ENCODE peak calls at places on chromosomes 12 and 14, in five cellular contexts. E is GM03348, Y is cortex of kidney, V is HEK293T, W is left ventricle myocardium inferior. D is an unnamed sample.

GRCh38 chr14:93206793-93207467 is at the start of the genes GON7 and UBR7:
- DNase-seq in Y (peak), V (peak), E (peak), W (peak), D (peak)

GRCh38 chr14:76950043-76951020 is 78.2 kb downstream of the IRF2BPL start:
- DNase-seq in E (peak), W (no peak), Y (no peak), V (no peak), D (peak)

GRCh38 chr12:26112703-26113147 is 12.1 kb downstream of the BHLHE41 start:
- DNase-seq in Y (no peak), E (no peak), W (no peak), V (no peak), D (no peak)

GRCh38 chr14:70809238-70810214 is at the start of gene MAP3K9:
- DNase-seq in V (peak), W (peak), E (peak), Y (peak), D (peak)

GRCh38 chr14:19920021-19920657 is at the start of gene OR4K5:
- DNase-seq in V (no peak), W (no peak), Y (no peak), E (no peak), D (no peak)

GRCh38 chr14:60931206-60931605 is 49.7 kb downstream of the TRMT5 start:
- DNase-seq in E (no peak), W (no peak), V (no peak), Y (no peak), D (no peak)

GRCh38 chr12:107322063-107322462 is 228.7 kb upstream of the CRY1 start:
- DNase-seq in W (no peak), V (no peak), E (no peak), Y (no peak), D (no peak)

GRCh38 chr12:107131832-107132616 is 38.7 kb upstream of the CRY1 start:
- DNase-seq in E (peak), Y (no peak), V (peak), W (no peak), D (peak)

GRCh38 chr12:131699434-131699833 is 11.5 kb upstream of the SFSWAP start:
- DNase-seq in W (no peak), V (no peak), E (no peak), Y (no peak), D (peak)

GRCh38 chr14:95222870-95223398 is 65.6 kb upstream of the DICER1 start:
- DNase-seq in W (no peak), Y (no peak), E (no peak), V (no peak), D (no peak)

GRCh38 chr12:30725739-30726138 is 29.0 kb downstream of the CAPRIN2 start:
- DNase-seq in W (no peak), Y (no peak), V (no peak), E (peak), D (peak)

GRCh38 chr14:104171029-104171697 is 32.8 kb downstream of the KIF26A start:
- DNase-seq in Y (no peak), W (no peak), V (no peak), E (no peak), D (no peak)

GRCh38 chr12:108442077-108442476 is 73.0 kb upstream of the FICD start:
- DNase-seq in V (no peak), E (no peak), Y (no peak), W (no peak), D (no peak)

GRCh38 chr12:95790025-95790911 is at the start of gene NTN4:
- DNase-seq in V (peak), W (peak), E (peak), Y (no peak), D (peak)

GRCh38 chr12:65699251-65699650 is 125.0 kb upstream of the HMGA2 start:
- DNase-seq in W (no peak), V (no peak), Y (no peak), E (peak), D (peak)

GRCh38 chr12:24977060-24977459 is 28.2 kb upstream of the BCAT1 start:
- DNase-seq in E (no peak), V (no peak), Y (no peak), W (no peak), D (no peak)

GRCh38 chr12:47591387-47591786 is 114.4 kb downstream of the RPAP3 start:
- DNase-seq in Y (no peak), W (no peak), V (no peak), E (peak), D (peak)

GRCh38 chr12:11650279-11650696 is 814 bp downstream of the ETV6 start:
- DNase-seq in W (peak), Y (no peak), E (peak), V (no peak), D (no peak)

GRCh38 chr14:38098074-38098846 is 109.4 kb upstream of the SSTR1 start:
- DNase-seq in V (no peak), W (no peak), E (peak), Y (no peak), D (peak)